ENCODE peak calls at places on chromosomes 1 and 21, in seven cellular contexts. M is upper lobe of right lung, W is bronchial epithelial cell, E is HCT116, T is IMR-90, D is GM06990, A is heart right ventricle. C is an unnamed sample.

GRCh38 chr1:21608813-21609212 is 60.3 kb downstream of the RAP1GAP start:
- DNase-seq in D (no peak), M (no peak), A (no peak), W (no peak), E (no peak), T (no peak), C (no peak)

GRCh38 chr1:66464802-66465201 is 69.2 kb upstream of the SGIP1 start:
- DNase-seq in M (no peak), W (peak; percentile 99), A (no peak), D (no peak), E (no peak), T (peak; percentile 99), C (no peak)

GRCh38 chr1:47756006-47756405 is 241.2 kb downstream of the TRABD2B start:
- DNase-seq in D (no peak), W (no peak), A (no peak), E (no peak), T (no peak), M (no peak), C (no peak)

GRCh38 chr1:111507411-111508201 is 4.2 kb upstream of the ADORA3 start:
- DNase-seq in M (peak; percentile 90), T (peak; percentile 55), E (no peak), D (peak; percentile 87), W (peak; percentile 47), A (peak; percentile 73), C (peak; percentile 92)

GRCh38 chr1:162230096-162230495 is 146.6 kb downstream of the SPATA46 start:
- DNase-seq in W (peak; percentile 37), E (peak; percentile 24), T (no peak), A (peak; percentile 18), D (no peak), M (no peak), C (no peak)

GRCh38 chr1:21724098-21724497 is 54.9 kb upstream of the RAP1GAP start:
- DNase-seq in D (no peak), T (no peak), A (no peak), M (no peak), W (no peak), E (no peak), C (no peak)

GRCh38 chr1:168236836-168237611 is 11.2 kb downstream of the SFT2D2 start:
- DNase-seq in A (no peak), M (no peak), D (no peak), T (no peak), W (no peak), E (no peak), C (no peak)

GRCh38 chr21:31543191-31543590 is 116.3 kb upstream of the SOD1 start:
- DNase-seq in T (peak; percentile 86), W (no peak), M (no peak), D (no peak), E (no peak), A (no peak), C (no peak)

GRCh38 chr1:39825432-39825941 is 36.8 kb upstream of the BMP8B start:
- DNase-seq in E (no peak), A (no peak), D (peak; percentile 64), M (no peak), T (no peak), W (no peak), C (peak; percentile 49)

DNA sequence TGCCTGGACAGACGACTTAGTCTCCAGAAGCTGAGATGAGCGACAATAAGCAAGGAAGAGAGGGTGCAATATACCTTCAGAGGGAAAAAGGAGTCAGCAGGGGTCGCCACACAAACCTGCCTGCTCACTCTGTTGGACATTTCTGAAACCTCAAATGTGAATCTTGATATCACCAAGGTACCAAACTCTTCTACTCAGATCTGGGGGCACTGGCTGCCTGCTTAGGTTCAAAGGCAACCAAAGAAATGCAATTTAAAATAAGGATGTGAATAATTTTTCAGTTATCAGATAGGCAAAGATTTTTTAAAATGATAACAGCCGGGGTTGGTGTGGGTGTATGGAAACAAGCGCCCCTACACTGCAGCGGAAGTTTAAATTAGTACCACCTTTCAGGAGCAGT is 164.2 kb downstream of the HIVEP3 start:
- DNase-seq in E (no peak), D (no peak), W (no peak), T (no peak), A (no peak), M (no peak), C (no peak)
- TF ChIP-seq CTCF in E (peak; percentile 45), D (peak; percentile 53), W (no peak), T (no peak), A (peak; percentile 9), M (no peak), C (peak; percentile 55)

GRCh38 chr1:24553931-24554330 is 2.0 kb upstream of the NCMAP start:
- DNase-seq in T (no peak), D (no peak), E (no peak), W (no peak), A (no peak), M (peak; percentile 5), C (no peak)

GRCh38 chr1:24557220-24557619 is 1.3 kb downstream of the NCMAP start:
- DNase-seq in A (no peak), W (no peak), M (peak; percentile 36), E (no peak), T (no peak), D (no peak), C (no peak)

GRCh38 chr1:24556414-24556795 is 518 bp downstream of the NCMAP start:
- DNase-seq in D (no peak), W (no peak), A (no peak), E (no peak), T (no peak), M (no peak), C (no peak)

GRCh38 chr1:24554714-24555113 is 1.2 kb upstream of the NCMAP start:
- DNase-seq in T (no peak), M (peak; percentile 29), A (no peak), D (no peak), W (no peak), E (no peak), C (no peak)

DNA sequence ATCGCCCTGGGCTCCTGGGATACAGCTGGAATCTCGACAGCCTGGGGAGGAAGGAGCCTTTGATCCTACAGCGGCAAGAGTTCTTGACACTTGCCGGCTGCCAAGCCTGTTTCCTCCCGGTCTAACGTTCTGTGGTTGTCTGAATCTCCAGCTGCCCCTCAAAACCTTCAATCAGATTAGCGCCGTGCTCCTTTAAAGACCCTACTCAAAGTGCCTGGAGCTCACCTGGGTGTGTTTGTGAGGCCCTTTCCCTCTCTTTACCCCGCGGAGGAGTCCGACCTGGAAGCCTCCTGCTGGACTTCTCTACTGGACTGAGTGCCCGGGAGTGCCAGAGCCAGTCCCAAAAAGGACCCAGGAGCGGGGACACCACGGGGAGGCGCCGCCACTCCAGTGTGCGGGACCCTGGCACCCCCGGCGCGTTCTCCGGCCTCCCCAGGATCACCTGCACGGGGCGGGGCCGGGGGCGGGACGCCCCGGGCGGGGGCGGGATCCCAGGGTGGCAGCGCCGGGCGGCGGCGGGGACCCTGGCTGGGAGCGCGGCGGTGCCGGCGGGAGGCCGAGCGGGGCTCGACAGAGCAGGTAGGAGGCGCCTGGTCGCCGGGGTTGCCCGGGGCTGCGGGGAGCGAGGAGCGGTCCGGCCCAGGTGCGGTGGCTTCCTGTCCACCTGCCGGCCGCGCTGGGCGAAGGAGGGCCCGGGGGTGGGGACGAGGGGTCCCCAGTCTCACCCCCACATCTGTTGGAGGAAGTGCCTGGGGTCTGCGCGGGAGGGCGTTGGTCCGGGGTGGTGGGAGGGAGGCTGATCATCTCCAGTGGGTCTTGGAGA is at the start of gene NCMAP:
- DNase-seq in T (no peak), D (no peak), W (no peak), E (peak; percentile 10), M (peak; percentile 90), A (no peak), C (no peak)
- H3K4me3 ChIP-seq in T (no peak within 1 kb of the TSS), D (no peak within 1 kb of the TSS), W (peak within 1 kb of the TSS; percentile 30), E (peak within 1 kb of the TSS; percentile 46), M (peak within 1 kb of the TSS; percentile 44), A (peak within 1 kb of the TSS; percentile 27), C (no peak within 1 kb of the TSS)

GRCh38 chr1:150187560-150187931 is 37.8 kb downstream of the PLEKHO1 start:
- DNase-seq in E (no peak), A (no peak), D (peak; percentile 9), M (no peak), T (no peak), W (no peak), C (no peak)
- TF ChIP-seq CTCF in E (no peak), A (peak; percentile 5), D (no peak), M (no peak), T (no peak), W (no peak), C (no peak)

GRCh38 chr1:109499661-109500536 is 6.0 kb downstream of the CYB561D1 start:
- DNase-seq in D (no peak), M (peak; percentile 77), E (no peak), W (peak; percentile 74), A (no peak), T (peak; percentile 76), C (no peak)

GRCh38 chr1:109500886-109501285 is 7.0 kb downstream of the CYB561D1 start:
- DNase-seq in E (no peak), T (peak; percentile 90), M (no peak), D (no peak), A (no peak), W (no peak), C (no peak)

GRCh38 chr1:109497449-109498160 is 3.7 kb downstream of the CYB561D1 start:
- DNase-seq in E (no peak), T (no peak), D (no peak), W (no peak), M (no peak), A (no peak), C (no peak)

GRCh38 chr1:109498161-109498801 is 4.4 kb downstream of the CYB561D1 start:
- DNase-seq in A (no peak), E (no peak), T (peak; percentile 46), W (no peak), M (no peak), D (no peak), C (no peak)

DNA sequence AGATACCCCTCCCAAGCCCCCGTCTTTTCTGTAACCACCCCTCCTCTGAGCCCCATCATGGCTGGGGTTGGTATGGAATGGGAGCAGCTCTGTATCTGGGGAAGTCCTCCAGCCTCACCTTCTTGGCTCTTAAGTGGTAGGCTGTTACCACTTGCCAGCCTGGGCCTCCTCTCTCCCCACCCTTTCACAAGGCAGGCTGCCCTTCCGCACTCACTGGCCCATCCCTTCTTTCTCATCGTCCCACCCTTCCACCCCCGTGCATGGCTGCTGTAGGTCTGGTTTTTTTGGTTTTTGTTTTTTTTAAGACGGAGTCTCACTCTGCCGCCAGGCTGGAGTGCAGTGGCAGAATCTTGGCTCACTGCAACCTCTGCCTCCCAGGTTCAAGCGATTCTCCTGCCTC is 5.2 kb downstream of the CYB561D1 start:
- DNase-seq in E (no peak), M (no peak), A (no peak), D (no peak), T (no peak), W (peak; percentile 40), C (no peak)
- H3K4me3 ChIP-seq in E (no peak overlapping the region), M (no peak overlapping the region), A (no peak overlapping the region), D (no peak overlapping the region), T (no peak overlapping the region), W (no peak overlapping the region), C (no peak overlapping the region)